ENCODE peak calls at places on chromosomes 13 and 19, in four cellular contexts. K is WTC11, W is HepG2, T is K562. D is an unnamed sample.
A peak's percentile ranks its signal among the peaks of the same experiment; 100 is the strongest.

GRCh38 chr19:15288146-15288963 is 44.0 kb downstream of the BRD4 start:
- DNase-seq in W (no peak), K (no peak), T (no peak), D (no peak)

GRCh38 chr19:18488403-18488723 is 33.5 kb downstream of the ELL start:
- DNase-seq in K (no peak), T (no peak), W (no peak), D (no peak)

GRCh38 chr19:10219678-10220077 is 11.5 kb downstream of the S1PR2 start:
- DNase-seq in W (peak; percentile 79), K (peak; percentile 57), T (peak; percentile 51), D (peak; percentile 61)

GRCh38 chr19:57841364-57841763 is 8.3 kb upstream of the ZNF587 start:
- DNase-seq in K (no peak), W (no peak), T (no peak), D (no peak)

GRCh38 chr19:40367577-40368434 is 19.3 kb downstream of the PLD3 start:
- DNase-seq in K (no peak), W (no peak), T (no peak), D (no peak)

GRCh38 chr19:14565298-14565679 is 6.6 kb downstream of the NDUFB7 start:
- DNase-seq in K (no peak), T (no peak), W (no peak), D (no peak)

GRCh38 chr13:110419391-110419791 is 112.3 kb downstream of the COL4A2 start:
- DNase-seq in K (no peak), T (no peak), W (peak; percentile 14), D (no peak)

GRCh38 chr13:97385854-97386253 is 48.1 kb upstream of the RAP2A start:
- DNase-seq in K (no peak), T (no peak), W (no peak), D (no peak)

GRCh38 chr19:17766543-17767131 is 15.4 kb downstream of the FCHO1 start:
- DNase-seq in W (peak; percentile 89), T (peak; percentile 29), K (peak; percentile 94), D (peak; percentile 81)

GRCh38 chr19:3710265-3710812 is 2.2 kb downstream of the TJP3 start:
- DNase-seq in K (peak; percentile 45), T (peak; percentile 57), W (peak; percentile 90), D (no peak)

GRCh38 chr19:15613338-15613737 is 1.7 kb upstream of the CYP4F8 start:
- DNase-seq in K (no peak), W (no peak), T (no peak), D (no peak)

GRCh38 chr19:27974082-27974513 is 1238.9 kb downstream of the UQCRFS1 start:
- DNase-seq in T (peak; percentile 26), W (peak; percentile 2), K (peak; percentile 52), D (no peak)

GRCh38 chr13:43221611-43222010 is 198.2 kb downstream of the DNAJC15 start:
- DNase-seq in K (no peak), T (no peak), W (no peak), D (no peak)

GRCh38 chr13:43878897-43879322 is 630 bp downstream of the CCDC122 start:
- DNase-seq in K (no peak), W (peak; percentile 31), T (no peak), D (peak; percentile 45)

GRCh38 chr19:28526042-28526441 is 686.9 kb downstream of the UQCRFS1 start:
- DNase-seq in W (no peak), K (no peak), T (no peak), D (no peak)

GRCh38 chr19:8363803-8364771 is at the start of gene ANGPTL4:
- DNase-seq in W (no peak), T (peak; percentile 76), K (peak; percentile 68), D (no peak)
- TF ChIP-seq SP1 in W (no peak), T (no peak), K (peak; percentile 44), D (no peak)

GRCh38 chr13:45627656-45628055 is 12.1 kb upstream of the ERICH6B start:
- DNase-seq in T (no peak), W (no peak), K (no peak), D (no peak)

GRCh38 chr13:45626731-45627374 is 11.3 kb upstream of the ERICH6B start:
- DNase-seq in W (no peak), T (no peak), K (no peak), D (no peak)

GRCh38 chr13:45628094-45628493 is 12.6 kb upstream of the ERICH6B start:
- DNase-seq in K (no peak), T (no peak), W (no peak), D (no peak)

GRCh38 chr13:45630791-45631190 is 15.3 kb upstream of the ERICH6B start:
- DNase-seq in T (no peak), K (no peak), W (no peak), D (no peak)
- TF ChIP-seq ELF4 in T (no peak), K (no peak), W (no peak), D (no peak)

GRCh38 chr13:34421849-34422475 is 520.1 kb upstream of the NBEA start:
- DNase-seq in K (no peak), T (no peak), W (no peak), D (no peak)
- TF ChIP-seq SP1 in K (no peak), T (no peak), W (no peak), D (no peak)

DNA sequence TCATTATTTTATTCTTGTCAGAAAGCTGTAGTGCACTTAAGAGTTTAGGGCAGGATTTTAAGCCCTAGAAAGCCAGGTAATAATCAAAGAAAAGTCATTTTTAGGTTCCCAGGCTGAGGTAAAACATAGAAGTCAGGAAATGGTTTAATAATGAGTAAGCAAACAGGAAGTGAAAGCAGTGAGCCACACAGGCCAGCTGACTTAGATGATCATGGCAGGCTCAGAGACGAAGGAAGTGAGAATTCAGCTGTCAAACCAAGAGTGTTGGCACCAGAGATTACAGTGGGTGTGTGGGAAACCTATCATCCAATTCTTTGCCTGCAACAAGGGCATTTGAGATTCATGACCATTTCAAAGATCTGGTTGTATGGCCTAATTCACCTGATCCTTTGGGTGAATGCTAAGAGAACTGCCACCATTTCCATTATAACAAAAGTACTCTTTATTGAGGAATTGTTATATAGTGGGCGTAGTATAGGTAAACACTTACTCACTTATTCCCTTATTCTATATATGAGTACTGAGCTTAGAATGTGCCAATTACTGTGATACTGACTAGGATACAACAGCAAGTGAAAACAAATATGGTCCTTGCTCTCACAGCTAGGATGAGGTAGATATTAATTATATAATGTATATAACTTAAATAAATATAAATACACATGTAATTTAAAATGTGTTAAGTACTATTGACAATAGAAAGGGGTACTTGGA is 103.7 kb upstream of the EDNRB start:
- DNase-seq in W (no peak), K (no peak), T (no peak), D (no peak)
- TF ChIP-seq ELF4 in W (no peak), K (no peak), T (no peak), D (no peak)

DNA sequence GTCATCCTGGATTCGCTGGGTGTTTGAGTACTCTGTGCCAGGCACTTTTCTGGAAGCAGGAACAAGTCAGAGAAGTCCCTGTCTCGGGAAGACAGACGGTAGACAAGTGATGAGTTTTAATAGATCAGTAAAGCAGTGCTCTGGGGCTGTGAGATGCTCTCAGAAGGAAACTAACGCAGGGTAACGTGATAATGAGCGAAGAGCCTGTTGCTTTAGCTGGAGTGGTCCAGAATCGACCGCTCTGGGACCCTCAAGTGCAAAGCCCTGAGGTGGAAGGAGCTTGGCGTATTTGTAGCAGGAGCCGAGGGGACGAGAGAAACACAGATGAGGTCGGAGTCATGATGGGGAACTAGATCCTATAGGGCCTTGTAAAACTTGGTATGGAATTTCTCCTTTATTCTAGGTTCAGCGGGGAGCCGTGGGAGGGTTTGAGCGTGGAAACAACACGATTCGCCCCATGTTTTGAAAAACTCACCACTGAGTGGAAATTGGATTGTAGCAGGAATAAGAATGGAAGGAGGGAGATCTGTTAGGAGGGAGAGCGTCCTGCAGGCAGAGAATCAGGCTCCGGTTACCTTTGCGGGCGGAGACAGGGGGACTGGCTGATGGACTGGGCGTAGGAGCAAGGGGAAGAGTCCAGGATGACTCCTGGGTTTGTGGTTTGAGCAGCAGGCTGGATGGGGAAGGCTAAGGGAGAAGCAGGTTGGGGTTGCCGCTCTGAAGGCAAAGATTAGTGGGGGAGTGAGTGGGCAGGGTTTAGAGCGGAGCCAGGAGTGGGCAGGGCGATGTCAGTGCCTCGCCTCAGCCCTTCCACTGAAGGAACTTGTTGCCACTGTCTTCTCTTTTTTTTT is 763 bp downstream of the POLD1 start:
- DNase-seq in T (no peak), K (no peak), W (no peak), D (no peak)
- TF ChIP-seq SP1 in T (no peak), K (no peak), W (no peak), D (no peak)

GRCh38 chr13:64239372-64239771 is 2823.7 kb upstream of the PCDH20 start:
- DNase-seq in T (no peak), K (no peak), W (no peak), D (no peak)
- TF ChIP-seq ELF4 in T (no peak), K (no peak), W (no peak), D (no peak)

DNA sequence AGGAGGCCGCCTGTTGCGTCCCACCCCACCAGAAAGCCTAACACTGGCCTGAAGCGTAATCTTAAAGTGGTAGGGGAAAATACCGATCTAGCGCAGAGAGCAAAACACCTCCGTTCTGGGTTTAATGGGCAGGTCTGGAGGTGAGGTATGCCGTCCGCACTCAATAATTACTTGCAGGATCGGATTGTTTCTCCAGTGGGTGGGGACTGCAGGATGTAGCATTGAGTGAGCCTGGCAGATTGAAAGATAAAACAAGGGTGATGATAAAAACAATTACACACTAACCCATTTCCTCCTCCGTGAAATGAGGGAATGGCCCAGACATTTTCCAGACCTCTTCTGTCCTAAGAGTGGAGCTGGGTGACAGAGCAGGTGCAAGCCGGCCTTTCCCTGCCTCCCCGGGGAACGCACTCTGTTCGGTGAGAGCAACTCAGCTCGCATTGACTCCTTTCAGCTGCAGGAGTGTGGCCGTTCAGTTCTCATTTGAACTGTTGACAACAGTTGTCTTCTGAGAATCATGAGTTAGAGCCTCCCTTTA is 110.2 kb upstream of the DOCK9 start:
- DNase-seq in K (peak; percentile 52), T (no peak), W (no peak), D (no peak)
- TF ChIP-seq SP1 in K (no peak), T (no peak), W (no peak), D (no peak)

DNA sequence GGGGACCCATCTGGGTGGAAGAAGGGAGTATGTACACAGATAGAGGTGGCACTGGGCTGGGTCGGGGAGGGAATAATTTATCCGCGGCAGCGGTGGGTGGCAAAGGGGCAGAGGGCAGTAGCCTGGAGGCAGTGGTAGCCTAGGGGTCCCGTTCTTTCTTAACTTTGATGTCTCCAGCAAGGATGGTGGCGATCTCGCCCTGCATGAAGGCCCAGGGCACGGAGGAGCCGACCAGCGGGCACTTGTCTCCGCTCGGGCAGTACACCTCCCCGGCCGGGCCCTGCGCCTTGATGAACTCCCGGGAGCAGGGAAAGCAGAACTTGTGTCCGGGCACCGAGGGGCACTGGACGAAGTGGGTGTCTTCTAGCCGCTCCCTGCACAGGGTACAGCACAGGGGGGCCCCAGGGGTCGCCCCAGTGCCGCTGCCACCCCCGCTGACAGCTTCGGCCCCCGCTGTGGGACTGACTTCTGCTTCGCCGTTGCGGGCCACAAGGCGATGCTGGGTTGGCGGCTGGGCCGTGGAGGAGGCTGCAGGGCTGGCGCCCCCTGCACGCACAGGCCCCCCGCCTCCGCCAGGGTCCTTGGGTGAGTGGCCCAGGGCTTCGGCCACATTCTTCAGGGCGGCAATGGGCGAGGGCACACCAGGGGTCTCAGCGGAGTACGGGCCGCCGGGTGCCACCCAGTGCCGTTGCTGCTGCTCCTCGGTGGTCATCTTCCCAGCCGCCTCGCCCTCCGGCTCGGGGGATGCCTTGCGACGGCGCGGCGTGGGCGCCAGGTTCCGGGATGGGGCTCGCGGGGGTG is 1.9 kb downstream of the IRF2BP1 start:
- DNase-seq in W (no peak), K (no peak), T (no peak), D (no peak)
- TF ChIP-seq ELF4 in W (no peak), K (no peak), T (no peak), D (no peak)

D was measured in HEK293T.